ENCODE peak calls at places on chromosome 5, in seven cellular contexts. One of them, this sample, is unnamed.

GRCh38 chr5:57176350-57176857 is 2.5 kb downstream of the GPBP1 start:
- DNase-seq in CD8-positive, alpha-beta T cell: no peak
- DNase-seq in adrenal gland: no peak
- DNase-seq in neuronal stem cell: no peak
- DNase-seq in heart left ventricle: no peak
- DNase-seq in NT2/D1: no peak
- DNase-seq in Jurkat, Clone E6-1: no peak
- DNase-seq in this sample: no peak

GRCh38 chr5:156237361-156237760 is 89.6 kb upstream of the SGCD start:
- DNase-seq in CD8-positive, alpha-beta T cell: no peak
- DNase-seq in adrenal gland: no peak
- DNase-seq in neuronal stem cell: no peak
- DNase-seq in heart left ventricle: no peak
- DNase-seq in NT2/D1: no peak
- DNase-seq in Jurkat, Clone E6-1: no peak
- DNase-seq in this sample: no peak

GRCh38 chr5:69414885-69415583 is at the start of gene MARVELD2:
- DNase-seq in CD8-positive, alpha-beta T cell: peak; percentile 46
- DNase-seq in adrenal gland: peak; percentile 67
- DNase-seq in neuronal stem cell: peak; percentile 47
- DNase-seq in heart left ventricle: peak; percentile 44
- DNase-seq in NT2/D1: peak; percentile 46
- DNase-seq in Jurkat, Clone E6-1: no peak
- DNase-seq in this sample: peak; percentile 95

GRCh38 chr5:168086104-168086610 is 205.3 kb upstream of the WWC1 start:
- DNase-seq in CD8-positive, alpha-beta T cell: no peak
- DNase-seq in adrenal gland: no peak
- DNase-seq in neuronal stem cell: no peak
- DNase-seq in heart left ventricle: no peak
- DNase-seq in NT2/D1: no peak
- DNase-seq in Jurkat, Clone E6-1: no peak
- DNase-seq in this sample: peak; percentile 41

GRCh38 chr5:151825445-151825844 is 53.7 kb downstream of the G3BP1 start:
- DNase-seq in CD8-positive, alpha-beta T cell: peak; percentile 33
- DNase-seq in adrenal gland: peak; percentile 60
- DNase-seq in neuronal stem cell: peak; percentile 71
- DNase-seq in heart left ventricle: peak; percentile 72
- DNase-seq in NT2/D1: peak; percentile 40
- DNase-seq in Jurkat, Clone E6-1: peak; percentile 30
- DNase-seq in this sample: peak; percentile 76

GRCh38 chr5:172683696-172684464 is 42.8 kb downstream of the NEURL1B start:
- DNase-seq in CD8-positive, alpha-beta T cell: peak; percentile 69
- DNase-seq in adrenal gland: no peak
- DNase-seq in neuronal stem cell: no peak
- DNase-seq in heart left ventricle: no peak
- DNase-seq in NT2/D1: no peak
- DNase-seq in Jurkat, Clone E6-1: no peak
- DNase-seq in this sample: no peak

GRCh38 chr5:104977530-104977929 is 1414.9 kb upstream of the NUDT12 start:
- DNase-seq in CD8-positive, alpha-beta T cell: no peak
- DNase-seq in adrenal gland: no peak
- DNase-seq in neuronal stem cell: no peak
- DNase-seq in heart left ventricle: no peak
- DNase-seq in NT2/D1: no peak
- DNase-seq in Jurkat, Clone E6-1: no peak
- DNase-seq in this sample: no peak

GRCh38 chr5:31197183-31197582 is 3.7 kb downstream of the CDH6 start:
- DNase-seq in CD8-positive, alpha-beta T cell: no peak
- DNase-seq in adrenal gland: no peak
- DNase-seq in neuronal stem cell: no peak
- DNase-seq in heart left ventricle: no peak
- DNase-seq in NT2/D1: no peak
- DNase-seq in Jurkat, Clone E6-1: no peak
- DNase-seq in this sample: no peak

GRCh38 chr5:171416160-171417049 is 3.0 kb upstream of the FGF18 start:
- DNase-seq in CD8-positive, alpha-beta T cell: no peak
- DNase-seq in adrenal gland: no peak
- DNase-seq in neuronal stem cell: no peak
- DNase-seq in heart left ventricle: no peak
- DNase-seq in NT2/D1: no peak
- DNase-seq in Jurkat, Clone E6-1: no peak
- DNase-seq in this sample: no peak

GRCh38 chr5:94771742-94772141 is 153.3 kb downstream of the SLF1 start:
- DNase-seq in CD8-positive, alpha-beta T cell: no peak
- DNase-seq in adrenal gland: no peak
- DNase-seq in neuronal stem cell: no peak
- DNase-seq in heart left ventricle: no peak
- DNase-seq in NT2/D1: no peak
- DNase-seq in Jurkat, Clone E6-1: no peak
- DNase-seq in this sample: no peak

GRCh38 chr5:73641811-73642210 is 15.8 kb downstream of the ARHGEF28 start:
- DNase-seq in CD8-positive, alpha-beta T cell: no peak
- DNase-seq in adrenal gland: no peak
- DNase-seq in neuronal stem cell: no peak
- DNase-seq in heart left ventricle: no peak
- DNase-seq in NT2/D1: no peak
- DNase-seq in Jurkat, Clone E6-1: no peak
- DNase-seq in this sample: no peak

GRCh38 chr5:175060264-175060663 is 335.9 kb downstream of the MSX2 start:
- DNase-seq in CD8-positive, alpha-beta T cell: no peak
- DNase-seq in adrenal gland: no peak
- DNase-seq in neuronal stem cell: no peak
- DNase-seq in heart left ventricle: no peak
- DNase-seq in NT2/D1: no peak
- DNase-seq in Jurkat, Clone E6-1: no peak
- DNase-seq in this sample: no peak

GRCh38 chr5:132776077-132776931 is 735 bp downstream of the SEPTIN8 start:
- DNase-seq in CD8-positive, alpha-beta T cell: no peak
- DNase-seq in adrenal gland: peak; percentile 33
- DNase-seq in neuronal stem cell: no peak
- DNase-seq in heart left ventricle: peak; percentile 58
- DNase-seq in NT2/D1: no peak
- DNase-seq in Jurkat, Clone E6-1: no peak
- DNase-seq in this sample: no peak

GRCh38 chr5:67085616-67086015 is 111.0 kb downstream of the CD180 start:
- DNase-seq in CD8-positive, alpha-beta T cell: no peak
- DNase-seq in adrenal gland: no peak
- DNase-seq in neuronal stem cell: no peak
- DNase-seq in heart left ventricle: no peak
- DNase-seq in NT2/D1: no peak
- DNase-seq in Jurkat, Clone E6-1: no peak
- DNase-seq in this sample: no peak

GRCh38 chr5:1511651-1512540 is 11.9 kb downstream of the LPCAT1 start:
- DNase-seq in CD8-positive, alpha-beta T cell: peak; percentile 9
- DNase-seq in adrenal gland: no peak
- DNase-seq in neuronal stem cell: no peak
- DNase-seq in heart left ventricle: peak; percentile 17
- DNase-seq in NT2/D1: no peak
- DNase-seq in Jurkat, Clone E6-1: no peak
- DNase-seq in this sample: peak; percentile 24

GRCh38 chr5:136006767-136007251 is 22.0 kb upstream of the TGFBI start:
- DNase-seq in CD8-positive, alpha-beta T cell: no peak
- DNase-seq in adrenal gland: no peak
- DNase-seq in neuronal stem cell: no peak
- DNase-seq in heart left ventricle: no peak
- DNase-seq in NT2/D1: no peak
- DNase-seq in Jurkat, Clone E6-1: no peak
- DNase-seq in this sample: no peak

GRCh38 chr5:127028822-127029457 is 1.4 kb downstream of the MARCHF3 start:
- DNase-seq in CD8-positive, alpha-beta T cell: no peak
- DNase-seq in adrenal gland: peak; percentile 40
- DNase-seq in neuronal stem cell: no peak
- DNase-seq in heart left ventricle: no peak
- DNase-seq in NT2/D1: no peak
- DNase-seq in Jurkat, Clone E6-1: no peak
- DNase-seq in this sample: peak; percentile 59

GRCh38 chr5:3600106-3600997 is 4.7 kb downstream of the IRX1 start:
- DNase-seq in CD8-positive, alpha-beta T cell: no peak
- DNase-seq in adrenal gland: no peak
- DNase-seq in neuronal stem cell: no peak
- DNase-seq in heart left ventricle: no peak
- DNase-seq in NT2/D1: no peak
- DNase-seq in Jurkat, Clone E6-1: no peak
- DNase-seq in this sample: no peak
- H3K4me3 ChIP-seq in CD8-positive, alpha-beta T cell: no peak overlapping the region
- H3K4me3 ChIP-seq in adrenal gland: no peak overlapping the region
- H3K4me3 ChIP-seq in neuronal stem cell: peak overlapping the region; percentile 13
- H3K4me3 ChIP-seq in heart left ventricle: no peak overlapping the region
- H3K4me3 ChIP-seq in NT2/D1: peak overlapping the region; percentile 30
- H3K4me3 ChIP-seq in Jurkat, Clone E6-1: no peak overlapping the region
- H3K4me3 ChIP-seq in this sample: no peak overlapping the region

DNA sequence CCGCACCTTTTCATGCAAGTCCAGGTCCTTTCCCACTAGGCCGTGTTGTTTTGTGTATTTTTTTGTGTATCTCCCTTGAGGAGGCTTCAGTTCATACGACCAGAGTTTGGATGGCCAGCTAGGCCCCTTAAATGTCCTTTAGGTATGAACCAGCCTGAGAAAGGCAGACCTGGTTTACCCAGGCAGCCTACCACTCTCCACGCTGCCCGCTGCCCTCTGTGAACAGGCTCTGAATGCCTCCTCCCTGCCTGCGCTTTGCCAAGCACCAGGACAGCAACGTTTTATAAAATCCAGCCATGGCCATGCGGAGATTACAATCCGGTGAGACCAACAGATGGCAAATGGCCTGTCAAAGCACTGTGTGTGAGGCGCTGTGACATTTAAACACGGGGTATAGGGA is 626 bp upstream of the CLTB start:
- DNase-seq in CD8-positive, alpha-beta T cell: no peak
- DNase-seq in adrenal gland: no peak
- DNase-seq in neuronal stem cell: no peak
- DNase-seq in heart left ventricle: no peak
- DNase-seq in NT2/D1: no peak
- DNase-seq in Jurkat, Clone E6-1: no peak
- DNase-seq in this sample: no peak
- H3K4me3 ChIP-seq in CD8-positive, alpha-beta T cell: peak overlapping the region; percentile 89
- H3K4me3 ChIP-seq in adrenal gland: peak overlapping the region; percentile 97
- H3K4me3 ChIP-seq in neuronal stem cell: no peak overlapping the region
- H3K4me3 ChIP-seq in heart left ventricle: peak overlapping the region; percentile 100
- H3K4me3 ChIP-seq in NT2/D1: no peak overlapping the region
- H3K4me3 ChIP-seq in Jurkat, Clone E6-1: peak overlapping the region; percentile 36
- H3K4me3 ChIP-seq in this sample: no peak overlapping the region

GRCh38 chr5:139742173-139742903 is 53.3 kb upstream of the PSD2 start:
- DNase-seq in CD8-positive, alpha-beta T cell: no peak
- DNase-seq in adrenal gland: no peak
- DNase-seq in neuronal stem cell: no peak
- DNase-seq in heart left ventricle: no peak
- DNase-seq in NT2/D1: no peak
- DNase-seq in Jurkat, Clone E6-1: no peak
- DNase-seq in this sample: no peak

GRCh38 chr5:139740138-139740992 is 55.2 kb upstream of the PSD2 start:
- DNase-seq in CD8-positive, alpha-beta T cell: no peak
- DNase-seq in adrenal gland: no peak
- DNase-seq in neuronal stem cell: no peak
- DNase-seq in heart left ventricle: no peak
- DNase-seq in NT2/D1: no peak
- DNase-seq in Jurkat, Clone E6-1: no peak
- DNase-seq in this sample: no peak

GRCh38 chr5:139741823-139742172 is 53.8 kb upstream of the PSD2 start:
- DNase-seq in CD8-positive, alpha-beta T cell: no peak
- DNase-seq in adrenal gland: no peak
- DNase-seq in neuronal stem cell: no peak
- DNase-seq in heart left ventricle: no peak
- DNase-seq in NT2/D1: no peak
- DNase-seq in Jurkat, Clone E6-1: no peak
- DNase-seq in this sample: no peak

GRCh38 chr5:139739612-139739974 is 56.0 kb upstream of the PSD2 start:
- DNase-seq in CD8-positive, alpha-beta T cell: no peak
- DNase-seq in adrenal gland: no peak
- DNase-seq in neuronal stem cell: no peak
- DNase-seq in heart left ventricle: no peak
- DNase-seq in NT2/D1: no peak
- DNase-seq in Jurkat, Clone E6-1: no peak
- DNase-seq in this sample: no peak

DNA sequence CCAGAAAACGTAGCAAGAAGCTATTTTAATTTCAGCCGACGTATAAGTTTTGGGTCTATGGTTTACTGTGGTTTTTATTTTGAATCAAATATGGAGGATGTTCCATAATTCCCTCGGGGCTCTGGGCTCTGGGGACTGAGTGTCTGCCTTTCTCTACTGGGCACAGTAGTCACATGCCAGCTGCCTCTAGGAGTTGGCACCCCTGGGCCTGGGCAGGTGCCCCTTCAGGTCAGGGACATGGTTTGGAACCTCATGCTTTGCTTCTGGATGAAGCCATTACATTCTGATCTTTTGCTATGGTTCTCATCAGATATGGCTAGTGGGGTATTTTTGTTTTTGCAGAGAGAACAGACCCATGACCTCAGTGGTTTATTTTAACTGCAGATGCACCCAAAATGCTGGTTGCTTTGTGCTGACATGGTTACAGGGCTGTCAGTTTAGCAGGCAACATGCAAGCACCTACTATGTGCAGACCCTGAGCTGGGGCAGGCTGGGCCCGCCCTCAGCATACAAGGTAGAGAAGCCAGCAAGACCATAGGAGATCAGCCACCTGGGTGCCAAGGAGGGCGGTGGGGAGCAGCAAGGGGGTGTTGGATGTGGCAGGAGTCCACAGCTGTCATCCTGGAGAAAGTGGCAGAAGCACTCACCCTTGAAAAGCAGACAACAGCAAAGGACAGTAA is 54.5 kb upstream of the PSD2 start:
- DNase-seq in CD8-positive, alpha-beta T cell: no peak
- DNase-seq in adrenal gland: no peak
- DNase-seq in neuronal stem cell: no peak
- DNase-seq in heart left ventricle: no peak
- DNase-seq in NT2/D1: no peak
- DNase-seq in Jurkat, Clone E6-1: no peak
- DNase-seq in this sample: no peak
- H3K4me3 ChIP-seq in CD8-positive, alpha-beta T cell: no peak overlapping the region
- H3K4me3 ChIP-seq in adrenal gland: no peak overlapping the region
- H3K4me3 ChIP-seq in neuronal stem cell: no peak overlapping the region
- H3K4me3 ChIP-seq in heart left ventricle: no peak overlapping the region
- H3K4me3 ChIP-seq in NT2/D1: no peak overlapping the region
- H3K4me3 ChIP-seq in Jurkat, Clone E6-1: no peak overlapping the region
- H3K4me3 ChIP-seq in this sample: no peak overlapping the region

DNA sequence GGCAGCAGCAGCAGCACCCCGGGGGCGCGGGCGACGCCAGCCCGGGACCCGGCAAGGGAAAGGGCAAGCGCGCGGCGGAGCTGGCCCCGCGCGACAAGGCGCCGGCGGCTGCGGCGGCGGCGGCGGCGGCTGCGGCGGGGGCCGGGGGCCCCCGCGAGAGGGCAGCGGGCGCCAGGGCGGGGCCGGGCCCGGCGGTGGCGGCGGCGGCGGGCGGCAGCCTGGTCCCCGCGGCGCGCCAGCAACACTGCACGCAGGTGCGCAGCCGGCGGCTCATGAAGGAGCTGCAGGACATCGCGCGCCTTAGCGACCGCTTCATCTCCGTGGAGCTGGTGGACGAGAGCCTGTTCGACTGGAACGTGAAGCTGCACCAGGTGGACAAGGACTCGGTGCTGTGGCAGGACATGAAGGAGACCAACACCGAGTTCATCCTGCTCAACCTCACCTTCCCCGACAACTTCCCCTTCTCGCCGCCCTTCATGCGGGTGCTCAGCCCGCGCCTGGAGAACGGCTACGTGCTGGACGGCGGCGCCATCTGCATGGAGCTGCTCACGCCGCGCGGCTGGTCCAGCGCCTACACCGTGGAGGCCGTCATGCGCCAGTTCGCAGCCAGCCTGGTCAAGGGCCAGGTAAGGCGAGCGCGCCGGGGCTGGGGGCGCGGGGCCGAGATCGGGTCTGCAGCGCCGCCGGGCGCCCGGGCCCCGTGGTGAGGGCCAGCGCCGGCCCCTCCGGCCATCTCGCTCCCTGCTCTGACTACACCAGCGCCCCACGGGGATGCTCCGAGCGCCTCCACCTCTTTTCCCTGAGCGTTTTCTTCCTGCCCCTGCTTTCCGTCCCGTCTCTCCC is at the start of gene UBE2QL1:
- DNase-seq in CD8-positive, alpha-beta T cell: no peak
- DNase-seq in adrenal gland: no peak
- DNase-seq in neuronal stem cell: no peak
- DNase-seq in heart left ventricle: no peak
- DNase-seq in NT2/D1: no peak
- DNase-seq in Jurkat, Clone E6-1: no peak
- DNase-seq in this sample: no peak
- H3K4me3 ChIP-seq in CD8-positive, alpha-beta T cell: peak within 1 kb of the TSS; percentile 46
- H3K4me3 ChIP-seq in adrenal gland: peak within 1 kb of the TSS; percentile 53
- H3K4me3 ChIP-seq in neuronal stem cell: peak within 1 kb of the TSS; percentile 90
- H3K4me3 ChIP-seq in heart left ventricle: peak within 1 kb of the TSS; percentile 57
- H3K4me3 ChIP-seq in NT2/D1: peak within 1 kb of the TSS; percentile 74
- H3K4me3 ChIP-seq in Jurkat, Clone E6-1: no peak within 1 kb of the TSS
- H3K4me3 ChIP-seq in this sample: no peak within 1 kb of the TSS

This sample was measured in mucosa of descending colon.